ENCODE peak calls at places on chromosomes 12 and 14, in four cellular contexts. M, O, U and G are unnamed samples.

GRCh38 chr12:19234171-19234704 is 104.7 kb downstream of the PLEKHA5 start:
- DNase-seq in M (no peak), O (no peak), U (no peak), G (no peak)

GRCh38 chr12:98895086-98895651 is 250.1 kb downstream of the APAF1 start:
- DNase-seq in M (peak), O (no peak), U (no peak), G (no peak)

GRCh38 chr14:30966415-30967363 is 58.8 kb upstream of the AP4S1 start:
- DNase-seq in M (no peak), O (no peak), U (no peak), G (no peak)

GRCh38 chr14:92578511-92578910 is 64.9 kb downstream of the RIN3 start:
- DNase-seq in M (no peak), O (no peak), U (no peak), G (no peak)

GRCh38 chr14:104040539-104040938 is 45.0 kb upstream of the ASPG start:
- DNase-seq in M (no peak), O (no peak), U (no peak), G (no peak)

GRCh38 chr12:24864796-24865125 is 84.1 kb downstream of the BCAT1 start:
- DNase-seq in M (peak), O (no peak), U (no peak), G (no peak)

GRCh38 chr12:105100207-105100985 is 7.1 kb upstream of the WASHC4 start:
- DNase-seq in M (no peak), O (no peak), U (no peak), G (no peak)

GRCh38 chr14:91873476-91874265 is 6.3 kb upstream of the TC2N start:
- DNase-seq in M (no peak), O (peak), U (no peak), G (no peak)

GRCh38 chr14:74083161-74083560 is 1.1 kb downstream of the ALDH6A1 start:
- DNase-seq in M (no peak), O (no peak), U (no peak), G (no peak)

GRCh38 chr14:88831285-88831684 is 6.8 kb downstream of the TTC8 start:
- DNase-seq in M (peak), O (no peak), U (no peak), G (no peak)

GRCh38 chr12:10175849-10176641 is 2.8 kb upstream of the TMEM52B start:
- DNase-seq in M (no peak), O (no peak), U (no peak), G (no peak)

GRCh38 chr12:5487971-5488955 is 56.4 kb downstream of the NTF3 start:
- DNase-seq in M (peak), O (no peak), U (no peak), G (no peak)

GRCh38 chr12:122421815-122422737 is at the start of gene CLIP1:
- DNase-seq in M (peak), O (peak), U (peak), G (peak)

GRCh38 chr14:75068294-75069020 is 984 bp upstream of the ZC2HC1C start:
- DNase-seq in M (no peak), O (no peak), U (no peak), G (no peak)

GRCh38 chr12:40898505-40898904 is 206.3 kb downstream of the CNTN1 start:
- DNase-seq in M (no peak), O (no peak), U (no peak), G (no peak)

GRCh38 chr12:115740586-115741155 is 536.8 kb downstream of the MED13L start:
- DNase-seq in M (no peak), O (no peak), U (no peak), G (no peak)

GRCh38 chr12:39587247-39587646 is 32.4 kb downstream of the ABCD2 start:
- DNase-seq in M (no peak), O (peak), U (no peak), G (no peak)

GRCh38 chr12:63206908-63207307 is 55.9 kb upstream of the AVPR1A start:
- DNase-seq in M (no peak), O (no peak), U (no peak), G (no peak)

GRCh38 chr12:117671734-117672133 is 297.1 kb downstream of the KSR2 start:
- DNase-seq in M (peak), O (no peak), U (no peak), G (no peak)

GRCh38 chr12:129901256-129901655 is 2.6 kb downstream of the TMEM132D start:
- DNase-seq in M (no peak), O (no peak), U (no peak), G (no peak)

GRCh38 chr14:76870146-76870545 is 43.9 kb downstream of the LRRC74A start:
- DNase-seq in M (no peak), O (no peak), U (no peak), G (no peak)

GRCh38 chr12:56632701-56633464 is 2.8 kb upstream of the BAZ2A start:
- DNase-seq in M (no peak), O (no peak), U (no peak), G (no peak)

GRCh38 chr12:99852666-99853065 is 132.1 kb downstream of the ANKS1B start:
- DNase-seq in M (no peak), O (no peak), U (no peak), G (no peak)

GRCh38 chr12:132117558-132117875 is 26.6 kb downstream of the DDX51 start:
- DNase-seq in M (no peak), O (no peak), U (no peak), G (no peak)

GRCh38 chr14:101130861-101131260 is 227.3 kb upstream of the RTL1 start:
- DNase-seq in M (no peak), O (no peak), U (no peak), G (peak)

GRCh38 chr14:80927385-80927989 is 14.1 kb downstream of the CEP128 start:
- DNase-seq in M (no peak), O (no peak), U (no peak), G (no peak)

GRCh38 chr12:123929869-123930583 is 42.6 kb downstream of the CCDC92 start:
- DNase-seq in M (no peak), O (no peak), U (no peak), G (no peak)

GRCh38 chr12:93449277-93449676 is 7.5 kb upstream of the UBE2N start:
- DNase-seq in M (no peak), O (no peak), U (no peak), G (no peak)

GRCh38 chr14:99179506-99179905 is 92.5 kb downstream of the BCL11B start:
- DNase-seq in M (no peak), O (no peak), U (no peak), G (no peak)

GRCh38 chr12:77916276-77916675 is 85.6 kb downstream of the NAV3 start:
- DNase-seq in M (no peak), O (no peak), U (no peak), G (no peak)